ENCODE peak calls at places on chromosomes 16 and 17, in five cellular contexts. Y is fibroblast of lung, O is cardiac muscle cell, C is prostate gland, K is lower leg skin. T is an unnamed sample.

GRCh38 chr16:54927125-54928015 is 3.3 kb upstream of the IRX5 start:
- DNase-seq in Y (peak; percentile 6), O (no peak), C (no peak), K (no peak), T (peak; percentile 21)

GRCh38 chr16:87000007-87000406 is 317.2 kb downstream of the C16orf95 start:
- DNase-seq in Y (no peak), O (no peak), C (no peak), K (no peak), T (no peak)

GRCh38 chr16:88967800-88968588 is 9.0 kb downstream of the CBFA2T3 start:
- DNase-seq in Y (no peak), O (no peak), C (no peak), K (no peak), T (no peak)

GRCh38 chr16:29720703-29721102 is 25.1 kb downstream of the C16orf54 start:
- DNase-seq in Y (no peak), O (peak; percentile 73), C (no peak), K (no peak), T (no peak)

GRCh38 chr17:80546267-80546666 is 1.6 kb downstream of the RPTOR start:
- DNase-seq in Y (no peak), O (no peak), C (no peak), K (no peak), T (peak; percentile 25)

GRCh38 chr17:32118835-32119234 is 23.5 kb upstream of the RHOT1 start:
- DNase-seq in Y (no peak), O (no peak), C (no peak), K (no peak), T (no peak)

GRCh38 chr16:50559342-50559741 is 11.1 kb downstream of the NKD1 start:
- DNase-seq in Y (no peak), O (no peak), C (no peak), K (no peak), T (no peak)

GRCh38 chr17:13320046-13320785 is 281.5 kb downstream of the HS3ST3A1 start:
- DNase-seq in Y (no peak), O (no peak), C (no peak), K (no peak), T (no peak)

GRCh38 chr16:52518884-52519283 is 28.1 kb downstream of the TOX3 start:
- DNase-seq in Y (no peak), O (no peak), C (no peak), K (no peak), T (no peak)

GRCh38 chr17:49461580-49461979 is 33.5 kb upstream of the NGFR start:
- DNase-seq in Y (no peak), O (no peak), C (no peak), K (no peak), T (no peak)

GRCh38 chr17:80855968-80856862 is 135.4 kb upstream of the CHMP6 start:
- DNase-seq in Y (peak; percentile 99), O (peak; percentile 89), C (no peak), K (peak; percentile 57), T (peak; percentile 97)

GRCh38 chr17:5866978-5867377 is 203.2 kb upstream of the WSCD1 start:
- DNase-seq in Y (no peak), O (no peak), C (no peak), K (no peak), T (no peak)

GRCh38 chr16:85690469-85691064 is 1.8 kb upstream of the GINS2 start:
- DNase-seq in Y (no peak), O (peak; percentile 6), C (peak; percentile 54), K (no peak), T (no peak)

GRCh38 chr16:53052519-53053501 is at the start of gene CHD9NB:
- DNase-seq in Y (peak; percentile 92), O (peak; percentile 86), C (peak; percentile 87), K (peak; percentile 47), T (peak; percentile 97)

GRCh38 chr17:48625502-48626201 is 506 bp downstream of the HOXB9 start:
- DNase-seq in Y (no peak), O (no peak), C (peak; percentile 35), K (no peak), T (peak; percentile 44)

GRCh38 chr16:75225678-75226515 is 7.1 kb downstream of the CTRB1 start:
- DNase-seq in Y (no peak), O (no peak), C (no peak), K (no peak), T (no peak)

GRCh38 chr16:85928411-85928820 is 29.5 kb downstream of the IRF8 start:
- DNase-seq in Y (no peak), O (peak; percentile 74), C (no peak), K (peak; percentile 41), T (peak; percentile 4)

GRCh38 chr17:81967533-81968395 is 6.8 kb upstream of the NOTUM start:
- DNase-seq in Y (peak; percentile 61), O (peak; percentile 89), C (peak; percentile 40), K (peak; percentile 78), T (peak; percentile 69)

GRCh38 chr16:83717814-83718213 is 90.0 kb upstream of the HSBP1 start:
- DNase-seq in Y (peak; percentile 92), O (peak; percentile 36), C (no peak), K (no peak), T (no peak)

GRCh38 chr17:9672266-9672665 is 26.9 kb downstream of the USP43 start:
- DNase-seq in Y (peak; percentile 11), O (peak; percentile 15), C (no peak), K (no peak), T (peak; percentile 39)

GRCh38 chr17:78057113-78057740 is 71.3 kb downstream of the TMC6 start:
- DNase-seq in Y (no peak), O (no peak), C (no peak), K (no peak), T (no peak)

GRCh38 chr17:56269998-56270397 is 116.7 kb downstream of the ANKFN1 start:
- DNase-seq in Y (no peak), O (no peak), C (no peak), K (no peak), T (no peak)

GRCh38 chr17:8685396-8685795 is 54.9 kb upstream of the MYH10 start:
- DNase-seq in Y (peak; percentile 91), O (no peak), C (no peak), K (no peak), T (no peak)

GRCh38 chr16:53985865-53986264 is 281.9 kb downstream of the FTO start:
- DNase-seq in Y (no peak), O (no peak), C (no peak), K (no peak), T (no peak)

GRCh38 chr16:23679274-23679985 is 741 bp downstream of the PLK1 start:
- DNase-seq in Y (peak; percentile 67), O (peak; percentile 54), C (no peak), K (no peak), T (peak; percentile 49)

GRCh38 chr16:21088646-21089538 is 61.8 kb downstream of the DNAH3 start:
- DNase-seq in Y (peak; percentile 85), O (peak; percentile 25), C (no peak), K (no peak), T (peak; percentile 49)

GRCh38 chr16:25007284-25007984 is 7.7 kb downstream of the ARHGAP17 start:
- DNase-seq in Y (peak; percentile 93), O (peak; percentile 88), C (no peak), K (no peak), T (no peak)

GRCh38 chr16:25010542-25010941 is 4.6 kb downstream of the ARHGAP17 start:
- DNase-seq in Y (no peak), O (no peak), C (no peak), K (no peak), T (no peak)

GRCh38 chr16:25011891-25012499 is 3.2 kb downstream of the ARHGAP17 start:
- DNase-seq in Y (no peak), O (no peak), C (no peak), K (no peak), T (no peak)

GRCh38 chr16:25012525-25012991 is 2.6 kb downstream of the ARHGAP17 start:
- DNase-seq in Y (peak; percentile 81), O (peak; percentile 52), C (no peak), K (no peak), T (peak; percentile 69)

GRCh38 chr16:25009822-25010221 is 5.3 kb downstream of the ARHGAP17 start:
- DNase-seq in Y (peak; percentile 45), O (peak; percentile 48), C (no peak), K (no peak), T (no peak)
- TF ChIP-seq CTCF in Y (no peak), O (no peak), C (no peak), K (no peak), T (no peak)

GRCh38 chr17:1643999-1644492 is 1.5 kb downstream of the SCARF1 start:
- DNase-seq in Y (peak; percentile 28), O (peak; percentile 24), C (no peak), K (no peak), T (no peak)

GRCh38 chr17:1641065-1641403 is 4.5 kb downstream of the SCARF1 start:
- DNase-seq in Y (no peak), O (no peak), C (no peak), K (no peak), T (no peak)

GRCh38 chr17:1645207-1646171 is at the start of gene SCARF1:
- DNase-seq in Y (no peak), O (no peak), C (no peak), K (no peak), T (no peak)

GRCh38 chr17:1644493-1645206 is 882 bp downstream of the SCARF1 start:
- DNase-seq in Y (peak; percentile 67), O (peak; percentile 25), C (no peak), K (no peak), T (peak; percentile 30)

GRCh38 chr17:1643293-1643998 is 2.1 kb downstream of the SCARF1 start:
- DNase-seq in Y (no peak), O (peak; percentile 23), C (peak; percentile 83), K (no peak), T (peak; percentile 56)
- TF ChIP-seq CTCF in Y (no peak), O (peak; percentile 17), C (peak; percentile 52), K (no peak), T (no peak)

DNA sequence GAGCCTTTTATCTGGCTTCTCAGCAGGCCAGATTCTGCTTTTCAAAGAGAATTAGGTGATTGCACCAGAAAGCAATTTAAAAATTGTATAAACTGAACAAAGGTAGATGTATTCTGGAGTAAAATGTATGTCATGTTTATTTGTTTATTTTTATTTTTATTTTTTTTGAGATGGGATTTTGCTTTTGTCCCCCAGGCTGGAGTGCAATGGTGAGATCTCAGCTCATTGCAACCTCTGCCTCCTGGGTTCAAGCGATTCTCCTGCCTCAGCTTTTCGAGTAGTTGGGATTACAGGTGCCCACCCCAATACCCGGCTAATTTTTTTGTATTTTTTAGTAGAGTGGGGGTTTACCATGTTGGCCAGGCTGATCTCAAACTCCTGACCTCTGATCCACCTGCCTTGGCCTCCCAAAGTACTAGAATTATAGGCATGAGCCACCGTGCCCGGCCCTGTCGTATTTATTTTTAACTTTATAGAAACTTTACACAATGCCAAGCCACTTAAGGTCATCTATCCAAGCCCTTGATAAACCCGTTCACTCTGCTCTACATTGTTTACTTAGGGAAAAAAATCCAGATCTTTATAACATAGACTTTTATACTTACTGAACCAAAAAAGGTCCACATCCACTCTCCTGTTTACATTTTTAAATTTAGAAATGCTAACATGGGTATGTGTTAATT is 22.7 kb upstream of the GOT2 start:
- DNase-seq in Y (no peak), O (no peak), C (no peak), K (no peak), T (no peak)
- TF ChIP-seq CTCF in Y (no peak), O (no peak), C (no peak), K (no peak), T (no peak)

GRCh38 chr16:2871926-2872325 is 11.1 kb upstream of the FLYWCH2 start:
- DNase-seq in Y (no peak), O (no peak), C (no peak), K (no peak), T (no peak)

GRCh38 chr16:2869502-2870064 is 11.6 kb upstream of the PRSS22 start:
- DNase-seq in Y (no peak), O (no peak), C (no peak), K (no peak), T (no peak)

GRCh38 chr16:2866422-2866821 is 8.5 kb upstream of the PRSS22 start:
- DNase-seq in Y (no peak), O (no peak), C (no peak), K (no peak), T (no peak)

GRCh38 chr16:2867661-2867986 is 9.7 kb upstream of the PRSS22 start:
- DNase-seq in Y (no peak), O (no peak), C (no peak), K (no peak), T (no peak)

GRCh38 chr16:2867987-2868789 is 10.2 kb upstream of the PRSS22 start:
- DNase-seq in Y (peak; percentile 91), O (peak; percentile 95), C (peak; percentile 93), K (peak; percentile 90), T (peak; percentile 91)
- TF ChIP-seq CTCF in Y (peak; percentile 88), O (peak; percentile 97), C (peak; percentile 99), K (no peak), T (peak; percentile 94)